ENCODE peak calls at places on chromosomes 7 and 10, in four cellular contexts. One of them, this sample, is unnamed.

GRCh38 chr10:109855746-109856145 is 67.6 kb downstream of the XPNPEP1 start:
- DNase-seq in H9: no peak
- DNase-seq in mesenchymal stem cell: no peak
- DNase-seq in mesendoderm: no peak
- DNase-seq in this sample: no peak

GRCh38 chr10:27865221-27865635 is 119.6 kb upstream of the MKX start:
- DNase-seq in H9: no peak
- DNase-seq in mesenchymal stem cell: no peak
- DNase-seq in mesendoderm: no peak
- DNase-seq in this sample: no peak

GRCh38 chr10:26881600-26882331 is 21.0 kb upstream of the ABI1 start:
- DNase-seq in mesendoderm: peak
- DNase-seq in H9: no peak
- DNase-seq in mesenchymal stem cell: peak
- DNase-seq in this sample: peak

GRCh38 chr7:94655562-94655883 is 410 bp downstream of the SGCE start:
- DNase-seq in H9: no peak
- DNase-seq in mesendoderm: peak
- DNase-seq in mesenchymal stem cell: no peak
- DNase-seq in this sample: no peak

GRCh38 chr7:20642171-20642570 is 26.7 kb downstream of the ABCB5 start:
- DNase-seq in H9: no peak
- DNase-seq in mesendoderm: no peak
- DNase-seq in mesenchymal stem cell: peak
- DNase-seq in this sample: no peak

GRCh38 chr10:121169406-121169805 is 318.2 kb downstream of the WDR11 start:
- DNase-seq in mesendoderm: no peak
- DNase-seq in mesenchymal stem cell: no peak
- DNase-seq in H9: no peak
- DNase-seq in this sample: no peak

GRCh38 chr7:92723205-92723604 is 113.2 kb downstream of the CDK6 start:
- DNase-seq in H9: no peak
- DNase-seq in mesendoderm: peak
- DNase-seq in mesenchymal stem cell: peak
- DNase-seq in this sample: no peak

GRCh38 chr10:100620087-100620835 is 84.5 kb downstream of the HIF1AN start:
- DNase-seq in mesendoderm: no peak
- DNase-seq in mesenchymal stem cell: no peak
- DNase-seq in H9: no peak
- DNase-seq in this sample: peak

GRCh38 chr7:3510101-3511020 is 209.3 kb downstream of the SDK1 start:
- DNase-seq in H9: no peak
- DNase-seq in mesendoderm: no peak
- DNase-seq in mesenchymal stem cell: no peak
- DNase-seq in this sample: no peak

GRCh38 chr7:28685291-28685659 is 272.9 kb downstream of the TRIL start:
- DNase-seq in H9: no peak
- DNase-seq in mesenchymal stem cell: no peak
- DNase-seq in mesendoderm: no peak
- DNase-seq in this sample: no peak

GRCh38 chr7:43391518-43391917 is 191.4 kb upstream of the STK17A start:
- DNase-seq in mesendoderm: peak
- DNase-seq in mesenchymal stem cell: no peak
- DNase-seq in H9: no peak
- DNase-seq in this sample: no peak

GRCh38 chr10:122162566-122163181 is 108.4 kb upstream of the BTBD16 start:
- DNase-seq in H9: no peak
- DNase-seq in mesenchymal stem cell: peak
- DNase-seq in mesendoderm: no peak
- DNase-seq in this sample: peak

GRCh38 chr7:152136623-152137022 is 111.1 kb downstream of the GALNT11 start:
- DNase-seq in mesendoderm: peak
- DNase-seq in H9: no peak
- DNase-seq in mesenchymal stem cell: peak
- DNase-seq in this sample: peak

GRCh38 chr7:128148676-128149075 is 92.4 kb upstream of the LEP start:
- DNase-seq in mesendoderm: no peak
- DNase-seq in mesenchymal stem cell: no peak
- DNase-seq in H9: no peak
- DNase-seq in this sample: no peak

GRCh38 chr10:114096864-114097263 is 53.2 kb downstream of the ADRB1 start:
- DNase-seq in mesenchymal stem cell: no peak
- DNase-seq in mesendoderm: no peak
- DNase-seq in H9: no peak
- DNase-seq in this sample: no peak

GRCh38 chr7:130838738-130839137 is 104.7 kb upstream of the KLF14 start:
- DNase-seq in mesendoderm: no peak
- DNase-seq in H9: no peak
- DNase-seq in mesenchymal stem cell: peak
- DNase-seq in this sample: peak

GRCh38 chr7:43697690-43698089 is 31.6 kb downstream of the COA1 start:
- DNase-seq in H9: no peak
- DNase-seq in mesendoderm: no peak
- DNase-seq in mesenchymal stem cell: no peak
- DNase-seq in this sample: no peak

GRCh38 chr10:87861034-87861433 is 2.3 kb downstream of the KLLN start:
- DNase-seq in H9: no peak
- DNase-seq in mesendoderm: no peak
- DNase-seq in mesenchymal stem cell: peak
- DNase-seq in this sample: no peak

GRCh38 chr10:117554371-117554770 is 11.8 kb downstream of the EMX2 start:
- DNase-seq in mesenchymal stem cell: no peak
- DNase-seq in mesendoderm: no peak
- DNase-seq in H9: no peak
- DNase-seq in this sample: no peak

GRCh38 chr10:132588301-132589013 is 50.9 kb downstream of the INPP5A start:
- DNase-seq in H9: no peak
- DNase-seq in mesendoderm: no peak
- DNase-seq in mesenchymal stem cell: peak
- DNase-seq in this sample: peak

GRCh38 chr10:129725011-129725410 is 239.1 kb downstream of the EBF3 start:
- DNase-seq in mesendoderm: no peak
- DNase-seq in mesenchymal stem cell: no peak
- DNase-seq in H9: no peak
- DNase-seq in this sample: no peak

GRCh38 chr7:74277636-74278035 is 11.6 kb upstream of the CLIP2 start:
- DNase-seq in H9: no peak
- DNase-seq in mesendoderm: no peak
- DNase-seq in mesenchymal stem cell: no peak
- DNase-seq in this sample: peak

GRCh38 chr10:130017010-130017630 is 53.0 kb upstream of the EBF3 start:
- DNase-seq in H9: peak
- DNase-seq in mesenchymal stem cell: no peak
- DNase-seq in mesendoderm: no peak
- DNase-seq in this sample: no peak

GRCh38 chr10:106519376-106520035 is 645.0 kb downstream of the SORCS1 start:
- DNase-seq in H9: no peak
- DNase-seq in mesenchymal stem cell: no peak
- DNase-seq in mesendoderm: no peak
- DNase-seq in this sample: no peak

GRCh38 chr10:69574571-69574978 is 1.4 kb upstream of the NEUROG3 start:
- DNase-seq in mesendoderm: no peak
- DNase-seq in mesenchymal stem cell: no peak
- DNase-seq in H9: peak
- DNase-seq in this sample: no peak

GRCh38 chr10:133059571-133059970 is 28.2 kb upstream of the ADGRA1 start:
- DNase-seq in H9: no peak
- DNase-seq in mesendoderm: no peak
- DNase-seq in mesenchymal stem cell: no peak
- DNase-seq in this sample: no peak

GRCh38 chr7:124680304-124680703 is 85.3 kb downstream of the GPR37 start:
- DNase-seq in H9: no peak
- DNase-seq in mesendoderm: no peak
- DNase-seq in mesenchymal stem cell: no peak
- DNase-seq in this sample: no peak

GRCh38 chr7:132430863-132431822 is 145.1 kb downstream of the PLXNA4 start:
- DNase-seq in mesendoderm: no peak
- DNase-seq in mesenchymal stem cell: peak
- DNase-seq in H9: no peak
- DNase-seq in this sample: peak

GRCh38 chr10:130111848-130112180 is 1.2 kb upstream of the C10orf143 start:
- DNase-seq in H9: no peak
- DNase-seq in mesendoderm: no peak
- DNase-seq in mesenchymal stem cell: no peak
- DNase-seq in this sample: no peak

GRCh38 chr7:150357771-150358427 is 10.7 kb upstream of the REPIN1 start:
- DNase-seq in mesendoderm: peak
- DNase-seq in H9: no peak
- DNase-seq in mesenchymal stem cell: peak
- DNase-seq in this sample: no peak

GRCh38 chr10:44435196-44435595 is 50.3 kb upstream of the CXCL12 start:
- DNase-seq in mesendoderm: no peak
- DNase-seq in mesenchymal stem cell: no peak
- DNase-seq in H9: no peak
- DNase-seq in this sample: no peak

GRCh38 chr7:30983914-30984247 is 20.1 kb downstream of the GHRHR start:
- DNase-seq in mesenchymal stem cell: no peak
- DNase-seq in mesendoderm: no peak
- DNase-seq in H9: no peak
- DNase-seq in this sample: no peak

GRCh38 chr10:103691267-103691666 is 164.1 kb downstream of the SH3PXD2A start:
- DNase-seq in mesenchymal stem cell: no peak
- DNase-seq in H9: no peak
- DNase-seq in mesendoderm: no peak
- DNase-seq in this sample: no peak

GRCh38 chr10:103692421-103693069 is 162.8 kb downstream of the SH3PXD2A start:
- DNase-seq in mesenchymal stem cell: no peak
- DNase-seq in H9: peak
- DNase-seq in mesendoderm: peak
- DNase-seq in this sample: no peak

GRCh38 chr10:103693070-103693811 is 162.1 kb downstream of the SH3PXD2A start:
- DNase-seq in H9: no peak
- DNase-seq in mesendoderm: peak
- DNase-seq in mesenchymal stem cell: peak
- DNase-seq in this sample: no peak

GRCh38 chr10:103690281-103690680 is 165.1 kb downstream of the SH3PXD2A start:
- DNase-seq in H9: no peak
- DNase-seq in mesendoderm: no peak
- DNase-seq in mesenchymal stem cell: no peak
- DNase-seq in this sample: no peak

DNA sequence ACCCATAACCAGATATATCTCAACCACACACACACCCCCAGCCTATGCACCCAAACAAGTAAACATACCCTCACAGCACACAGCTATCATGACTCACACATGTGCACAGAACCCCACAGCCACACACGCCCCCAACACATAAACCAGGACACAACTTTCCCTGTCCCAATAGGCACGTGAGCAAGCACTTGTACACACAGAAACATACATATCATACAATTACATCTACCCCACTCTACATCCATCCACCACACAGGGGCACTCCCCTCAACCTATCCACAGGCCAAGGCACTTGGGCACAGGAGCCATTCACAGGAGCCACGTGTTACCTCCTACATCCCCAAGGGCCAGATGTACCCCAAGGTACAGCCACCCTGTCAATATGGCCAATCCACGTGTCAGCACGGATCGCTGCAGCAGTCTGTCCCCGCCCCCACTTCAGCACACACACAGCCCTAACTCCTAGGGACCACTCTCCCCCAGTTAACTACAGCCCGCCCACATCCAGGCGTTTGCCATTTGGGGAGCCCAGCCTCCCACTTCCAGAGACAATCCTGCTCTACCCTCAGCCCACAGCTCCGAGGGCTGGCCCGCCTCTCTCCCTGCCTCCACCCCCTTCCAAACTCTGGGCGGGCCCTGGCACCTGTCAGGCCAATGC is 163.5 kb downstream of the SH3PXD2A start:
- DNase-seq in H9: no peak
- DNase-seq in mesendoderm: no peak
- DNase-seq in mesenchymal stem cell: no peak
- DNase-seq in this sample: no peak
- H4K8ac ChIP-seq in H9: no peak
- H4K8ac ChIP-seq in mesendoderm: no peak
- H4K8ac ChIP-seq in mesenchymal stem cell: no peak
- H4K8ac ChIP-seq in this sample: no peak

DNA sequence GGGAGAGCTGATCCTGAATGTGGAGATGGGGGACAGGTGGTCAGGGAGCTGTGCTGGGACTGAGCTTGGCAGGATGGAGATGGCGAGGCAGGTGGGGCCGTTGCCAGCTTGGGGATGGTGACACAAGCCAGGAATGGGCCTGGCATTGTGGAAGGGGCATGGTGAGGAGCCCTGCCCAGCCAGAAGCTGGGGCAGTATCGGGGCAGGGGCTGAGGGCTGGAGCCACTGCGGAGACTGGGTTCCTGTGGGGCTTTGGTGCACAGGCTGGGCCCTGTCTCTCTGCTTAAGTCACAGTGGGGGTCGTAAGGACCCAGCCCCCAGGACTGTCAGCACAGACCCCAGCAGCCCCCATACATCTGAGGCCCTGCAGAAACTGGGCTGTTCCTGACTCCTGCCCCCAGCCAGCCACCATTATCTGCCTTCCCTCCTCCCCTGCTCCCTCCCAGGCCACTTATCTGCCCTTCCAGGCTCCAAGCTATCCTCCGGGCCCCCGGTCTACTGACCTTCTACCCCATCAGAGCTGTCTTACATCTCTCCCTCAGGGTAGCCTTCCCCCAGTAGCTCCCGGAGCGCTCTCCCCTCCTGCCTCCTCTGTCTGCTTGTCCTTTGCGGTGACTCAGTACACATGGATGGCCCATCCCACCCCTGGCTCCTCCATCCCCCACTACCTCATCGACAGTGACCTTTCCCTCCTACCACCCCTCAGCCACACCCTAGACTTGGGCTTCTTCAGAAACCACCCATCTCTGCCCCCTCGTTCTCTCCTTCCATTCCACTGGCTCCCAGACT is 44.2 kb downstream of the PPIF start:
- DNase-seq in mesenchymal stem cell: peak
- DNase-seq in mesendoderm: peak
- DNase-seq in H9: peak
- DNase-seq in this sample: no peak
- H4K8ac ChIP-seq in mesenchymal stem cell: peak
- H4K8ac ChIP-seq in mesendoderm: no peak
- H4K8ac ChIP-seq in H9: no peak
- H4K8ac ChIP-seq in this sample: no peak

GRCh38 chr7:26343837-26344236 is 52.2 kb downstream of the SNX10 start:
- DNase-seq in H9: no peak
- DNase-seq in mesenchymal stem cell: no peak
- DNase-seq in mesendoderm: no peak
- DNase-seq in this sample: no peak

GRCh38 chr7:26346611-26347200 is 55.0 kb downstream of the SNX10 start:
- DNase-seq in mesenchymal stem cell: peak
- DNase-seq in mesendoderm: no peak
- DNase-seq in H9: no peak
- DNase-seq in this sample: peak

GRCh38 chr7:26343320-26343832 is 51.7 kb downstream of the SNX10 start:
- DNase-seq in mesenchymal stem cell: no peak
- DNase-seq in H9: no peak
- DNase-seq in mesendoderm: no peak
- DNase-seq in this sample: no peak

GRCh38 chr7:26345202-26345601 is 53.5 kb downstream of the SNX10 start:
- DNase-seq in mesendoderm: no peak
- DNase-seq in mesenchymal stem cell: no peak
- DNase-seq in H9: no peak
- DNase-seq in this sample: no peak

GRCh38 chr7:26345837-26346236 is 54.2 kb downstream of the SNX10 start:
- DNase-seq in mesenchymal stem cell: no peak
- DNase-seq in mesendoderm: no peak
- DNase-seq in H9: no peak
- DNase-seq in this sample: no peak
- H4K8ac ChIP-seq in mesenchymal stem cell: no peak
- H4K8ac ChIP-seq in mesendoderm: no peak
- H4K8ac ChIP-seq in H9: no peak
- H4K8ac ChIP-seq in this sample: no peak

GRCh38 chr7:1425292-1426136 is 33.8 kb downstream of the MICALL2 start:
- DNase-seq in mesenchymal stem cell: no peak
- DNase-seq in H9: peak
- DNase-seq in mesendoderm: peak
- DNase-seq in this sample: no peak
- H4K8ac ChIP-seq in mesenchymal stem cell: no peak
- H4K8ac ChIP-seq in H9: no peak
- H4K8ac ChIP-seq in mesendoderm: no peak
- H4K8ac ChIP-seq in this sample: peak

This sample was measured in trophoblast cell.